ENCODE peak calls at places on chromosomes 13 and 19, in four cellular contexts. T, J, N and Q are unnamed samples.

GRCh38 chr13:41019578-41020347 is 647 bp upstream of the ELF1 start:
- DNase-seq in T (no peak), J (no peak), N (peak; percentile 80), Q (no peak)

GRCh38 chr19:2795827-2796658 is 10.7 kb downstream of the THOP1 start:
- DNase-seq in T (no peak), J (no peak), N (no peak), Q (no peak)

GRCh38 chr13:99093997-99094396 is 106.7 kb upstream of the UBAC2 start:
- DNase-seq in T (no peak), J (no peak), N (no peak), Q (no peak)

GRCh38 chr13:53445682-53446081 is 417.1 kb downstream of the OLFM4 start:
- DNase-seq in T (no peak), J (no peak), N (no peak), Q (no peak)

GRCh38 chr13:75426421-75426820 is 55.5 kb downstream of the TBC1D4 start:
- DNase-seq in T (no peak), J (no peak), N (no peak), Q (no peak)

GRCh38 chr19:7857727-7858701 is 16.2 kb downstream of the PRR36 start:
- DNase-seq in T (no peak), J (peak; percentile 86), N (no peak), Q (no peak)

GRCh38 chr13:89375839-89376238 is 1704.7 kb downstream of the SLITRK5 start:
- DNase-seq in T (no peak), J (no peak), N (no peak), Q (no peak)

GRCh38 chr13:31067416-31068118 is 94.1 kb downstream of the HSPH1 start:
- DNase-seq in T (no peak), J (no peak), N (no peak), Q (no peak)

GRCh38 chr19:4174895-4175668 is 7.3 kb downstream of the SIRT6 start:
- DNase-seq in T (no peak), J (no peak), N (no peak), Q (no peak)

GRCh38 chr19:30898353-30899103 is 450.7 kb downstream of the TSHZ3 start:
- DNase-seq in T (peak; percentile 23), J (no peak), N (no peak), Q (no peak)

GRCh38 chr13:72151241-72151640 is 284.2 kb upstream of the DACH1 start:
- DNase-seq in T (no peak), J (no peak), N (no peak), Q (no peak)

GRCh38 chr13:29901714-29902631 is 51.6 kb upstream of the UBL3 start:
- DNase-seq in T (no peak), J (no peak), N (no peak), Q (no peak)

GRCh38 chr19:31261651-31262331 is 87.4 kb downstream of the TSHZ3 start:
- DNase-seq in T (no peak), J (no peak), N (no peak), Q (no peak)

GRCh38 chr19:35695895-35696422 is 8.4 kb upstream of the ZBTB32 start:
- DNase-seq in T (no peak), J (no peak), N (no peak), Q (no peak)

GRCh38 chr19:34995551-34995950 is 4.6 kb upstream of the GRAMD1A start:
- DNase-seq in T (no peak), J (no peak), N (peak; percentile 84), Q (no peak)

GRCh38 chr19:18386543-18387251 is 739 bp downstream of the GDF15 start:
- DNase-seq in T (no peak), J (peak; percentile 43), N (no peak), Q (no peak)

GRCh38 chr13:93248627-93249047 is 22.0 kb downstream of the GPC6 start:
- DNase-seq in T (no peak), J (no peak), N (peak; percentile 92), Q (no peak)

GRCh38 chr19:6423499-6424189 is 967 bp downstream of the KHSRP start:
- DNase-seq in T (no peak), J (peak; percentile 46), N (peak; percentile 49), Q (no peak)

GRCh38 chr19:3151563-3152430 is 16.0 kb downstream of the GNA15 start:
- DNase-seq in T (no peak), J (peak; percentile 8), N (no peak), Q (no peak)

GRCh38 chr19:5090780-5091575 is 122.1 kb downstream of the KDM4B start:
- DNase-seq in T (no peak), J (peak; percentile 88), N (no peak), Q (no peak)

GRCh38 chr19:32676186-32676894 is 692 bp downstream of the RGS9BP start:
- DNase-seq in T (no peak), J (no peak), N (no peak), Q (no peak)

DNA sequence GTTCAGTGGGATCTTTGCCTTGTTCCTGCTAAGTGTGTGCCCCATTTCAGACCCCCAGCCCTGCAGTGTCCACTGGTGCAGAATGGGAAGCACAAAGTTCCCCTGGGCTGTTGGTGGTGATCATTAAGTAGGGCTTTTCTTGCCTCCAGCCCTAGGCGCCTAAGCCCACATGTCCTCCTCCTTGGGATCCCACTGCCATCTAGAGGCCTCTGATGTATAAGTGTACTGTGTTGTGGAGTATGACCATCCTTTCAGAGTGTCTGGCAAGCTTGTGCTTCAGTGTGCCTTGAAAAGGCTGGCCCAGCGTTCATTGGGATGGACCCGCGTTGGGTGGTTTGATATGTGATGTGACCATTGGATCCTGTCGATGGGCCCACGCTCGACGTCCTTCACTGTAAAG is 71.2 kb downstream of the WASF3 start:
- DNase-seq in T (no peak), J (no peak), N (peak; percentile 28), Q (no peak)
- TF ChIP-seq HDAC6 in T (no peak), J (no peak), N (no peak), Q (no peak)

GRCh38 chr13:45280751-45281634 is 60.0 kb downstream of the TPT1 start:
- DNase-seq in T (peak; percentile 27), J (no peak), N (peak; percentile 47), Q (no peak)
- TF ChIP-seq HDAC6 in T (no peak), J (no peak), N (no peak), Q (no peak)

DNA sequence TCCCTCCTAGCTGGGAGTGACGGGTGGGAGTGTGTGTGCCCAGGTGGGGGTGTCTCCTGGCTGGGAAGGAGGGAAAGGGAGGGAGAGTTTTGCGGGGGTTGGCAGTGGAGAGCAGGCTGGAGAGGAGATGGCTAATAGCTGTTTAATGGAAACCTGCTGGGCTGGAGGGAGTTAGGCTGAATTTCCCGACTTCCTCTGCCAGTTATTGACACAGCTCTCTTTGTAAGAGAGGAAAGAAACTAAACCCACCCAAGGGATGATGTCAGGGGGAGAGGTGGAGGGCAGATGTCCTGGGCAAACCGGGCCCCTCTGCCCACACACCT is 10.2 kb upstream of the ILF3 start:
- DNase-seq in T (no peak), J (peak; percentile 6), N (no peak), Q (no peak)
- TF ChIP-seq HDAC6 in T (no peak), J (no peak), N (no peak), Q (no peak)

DNA sequence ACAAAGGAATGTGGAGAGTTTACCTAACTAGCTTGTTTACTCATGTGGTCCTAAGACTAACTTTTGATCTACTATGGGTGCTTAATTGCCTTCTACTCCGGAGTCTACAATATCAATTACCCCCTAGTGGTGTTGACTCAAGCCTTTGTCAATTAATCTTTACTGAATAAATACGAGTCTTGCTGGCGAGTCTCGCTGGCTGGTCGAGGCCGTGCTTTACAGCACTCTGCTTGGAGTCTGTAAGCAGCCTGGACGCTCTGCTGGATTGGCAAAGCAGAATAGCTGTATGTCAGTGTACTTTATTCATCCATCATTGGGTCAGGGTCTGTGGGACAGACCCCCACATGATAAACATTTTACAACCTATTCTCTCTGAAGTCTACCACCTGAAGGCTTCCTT is 9.9 kb upstream of the SPART start:
- DNase-seq in T (no peak), J (no peak), N (peak; percentile 21), Q (no peak)
- TF ChIP-seq HDAC6 in T (no peak), J (no peak), N (no peak), Q (no peak)

GRCh38 chr19:39319892-39320168 is 833 bp downstream of the LRFN1 start:
- DNase-seq in T (no peak), J (no peak), N (no peak), Q (no peak)
- TF ChIP-seq HDAC6 in T (no peak), J (no peak), N (no peak), Q (no peak)